ENCODE peak calls at places on chromosomes 4 and X, in seven cellular contexts. B is HEK293T, S is caudate nucleus, E is SW480, I is cardiac fibroblast, M is NCI-H2171 treated with DMSO at 0.1 percent for 48 hours, J is T-cell. H is an unnamed sample.

GRCh38 chrX:12419591-12419990 is 281.3 kb downstream of the FRMPD4 start:
- DNase-seq in B (no peak), M (no peak), I (peak; percentile 65), S (no peak), E (no peak), J (no peak), H (no peak)

GRCh38 chr4:48033825-48034413 is 17.3 kb downstream of the NIPAL1 start:
- DNase-seq in B (peak; percentile 12), S (no peak), J (peak; percentile 55), M (peak; percentile 30), I (peak; percentile 55), E (peak; percentile 22), H (peak; percentile 62)

GRCh38 chr4:6011686-6012085 is 6.5 kb downstream of the C4orf50 start:
- DNase-seq in M (peak; percentile 4), S (no peak), J (no peak), I (no peak), B (no peak), E (no peak), H (peak; percentile 4)

GRCh38 chr4:136864580-136865185 is 667.6 kb downstream of the PCDH18 start:
- DNase-seq in S (no peak), I (peak; percentile 91), M (peak; percentile 62), B (peak; percentile 23), E (peak; percentile 39), J (no peak), H (peak; percentile 91)

GRCh38 chrX:29071525-29071924 is 484.3 kb downstream of the IL1RAPL1 start:
- DNase-seq in B (no peak), M (no peak), J (no peak), S (no peak), E (no peak), I (peak; percentile 1), H (peak; percentile 15)

GRCh38 chr4:7802093-7802726 is 137.5 kb downstream of the AFAP1 start:
- DNase-seq in J (peak; percentile 69), M (peak; percentile 59), B (peak; percentile 84), I (peak; percentile 90), E (peak; percentile 54), S (peak; percentile 70), H (peak; percentile 94)

GRCh38 chr4:118338981-118339765 is 13.6 kb downstream of the PRSS12 start:
- DNase-seq in B (no peak), J (no peak), I (peak; percentile 89), M (no peak), E (no peak), S (no peak), H (peak; percentile 72)

GRCh38 chrX:130566028-130566683 is 164.4 kb downstream of the RBMX2 start:
- DNase-seq in B (no peak), J (no peak), I (no peak), S (no peak), M (no peak), E (no peak), H (no peak)

GRCh38 chr4:140935259-140935658 is 179.1 kb upstream of the TBC1D9 start:
- DNase-seq in J (no peak), I (no peak), S (no peak), E (no peak), M (peak; percentile 79), B (no peak), H (no peak)

GRCh38 chr4:25350561-25350960 is 26.5 kb upstream of the ANAPC4 start:
- DNase-seq in I (no peak), M (no peak), E (no peak), J (no peak), B (no peak), S (no peak), H (no peak)

GRCh38 chr4:60432911-60433310 is 767.2 kb upstream of the ADGRL3 start:
- DNase-seq in J (no peak), I (no peak), E (no peak), B (no peak), M (no peak), S (no peak), H (no peak)

GRCh38 chrX:78527263-78527662 is 131.9 kb downstream of the RTL3 start:
- DNase-seq in B (no peak), E (no peak), I (peak; percentile 74), J (no peak), S (no peak), M (no peak), H (no peak)

GRCh38 chr4:144861471-144861870 is 215.5 kb downstream of the HHIP start:
- DNase-seq in S (no peak), B (no peak), M (no peak), I (no peak), E (no peak), J (no peak), H (no peak)

GRCh38 chrX:51336584-51336983 is 4.0 kb downstream of the NUDT10 start:
- DNase-seq in M (peak; percentile 26), I (peak; percentile 37), S (no peak), J (peak; percentile 4), E (peak; percentile 56), B (peak; percentile 52), H (peak; percentile 60)

GRCh38 chrX:149198980-149199732 is 305.9 kb downstream of the IDS start:
- DNase-seq in B (no peak), J (no peak), M (no peak), E (no peak), S (no peak), I (no peak), H (no peak)

GRCh38 chr4:78477276-78477675 is 74.3 kb upstream of the ANXA3 start:
- DNase-seq in B (no peak), I (peak; percentile 68), S (no peak), M (no peak), J (no peak), E (no peak), H (peak; percentile 36)

GRCh38 chr4:3436048-3436797 is 5.5 kb upstream of the HGFAC start:
- DNase-seq in S (no peak), E (no peak), J (no peak), I (no peak), B (no peak), M (no peak), H (no peak)

GRCh38 chr4:153205028-153205648 is 895 bp downstream of the TRIM2 start:
- DNase-seq in J (peak; percentile 32), B (peak; percentile 36), E (peak; percentile 96), M (no peak), I (no peak), S (no peak), H (no peak)

GRCh38 chrX:39577976-39578962 is 519.5 kb downstream of the BCOR start:
- DNase-seq in I (no peak), M (peak; percentile 52), E (no peak), J (peak; percentile 10), S (no peak), B (no peak), H (no peak)

GRCh38 chr4:38013461-38014366 is 53.5 kb downstream of the PTTG2 start:
- DNase-seq in B (no peak), S (no peak), E (no peak), J (no peak), I (peak; percentile 31), M (no peak), H (peak; percentile 54)

GRCh38 chrX:28229217-28229616 is 248.0 kb upstream of the DCAF8L1 start:
- DNase-seq in M (no peak), I (no peak), S (no peak), J (no peak), B (no peak), E (no peak), H (no peak)

GRCh38 chr4:17771284-17771908 is 10.0 kb downstream of the FAM184B start:
- DNase-seq in B (no peak), J (no peak), M (peak; percentile 66), S (no peak), E (no peak), I (no peak), H (no peak)

GRCh38 chrX:48470833-48471118 is 716 bp upstream of the SLC38A5 start:
- DNase-seq in M (no peak), E (no peak), S (no peak), J (no peak), I (no peak), B (no peak), H (no peak)

GRCh38 chrX:8090482-8090881 is 80.6 kb downstream of the VCX2 start:
- DNase-seq in E (no peak), M (no peak), I (no peak), S (no peak), B (no peak), J (no peak), H (no peak)

GRCh38 chr4:38601244-38601915 is 62.6 kb upstream of the KLF3 start:
- DNase-seq in B (no peak), J (no peak), E (no peak), M (no peak), S (no peak), I (peak; percentile 72), H (peak; percentile 85)

GRCh38 chrX:124501566-124501965 is 155.2 kb downstream of the SH2D1A start:
- DNase-seq in I (no peak), B (no peak), J (no peak), M (no peak), E (no peak), S (no peak), H (no peak)

GRCh38 chr4:178086324-178086723 is 644.1 kb upstream of the AGA start:
- DNase-seq in B (no peak), S (no peak), J (no peak), M (no peak), I (no peak), E (no peak), H (no peak)

H was measured in choroid plexus epithelial cell.